ENCODE peak calls at places on chromosomes 3 and 15, in eight cellular contexts. J is fibroblast of pulmonary artery, U is endothelial cell, Y is GM20000, P is Panc1, W is neural crest cell, Q is AG09319, G is HFFc6. N is an unnamed sample.

GRCh38 chr3:119322021-119322522 is 27.9 kb downstream of the ARHGAP31 start:
- DNase-seq in W (no peak), P (no peak), G (peak; percentile 66), Y (no peak), J (peak; percentile 29), Q (no peak), U (no peak), N (no peak)

GRCh38 chr3:1183320-1184048 is 90.7 kb downstream of the CNTN6 start:
- DNase-seq in Q (no peak), U (no peak), G (no peak), Y (no peak), P (no peak), W (no peak), J (peak; percentile 69), N (peak; percentile 73)

GRCh38 chr15:50168778-50169411 is 13.1 kb upstream of the SLC27A2 start:
- DNase-seq in J (no peak), P (no peak), G (no peak), U (no peak), Y (no peak), W (no peak), Q (no peak), N (no peak)

GRCh38 chr15:100026041-100026440 is 292.8 kb upstream of the LYSMD4 start:
- DNase-seq in G (no peak), Q (no peak), P (no peak), U (no peak), J (no peak), Y (no peak), W (no peak), N (no peak)

GRCh38 chr3:120071259-120071658 is 23.0 kb downstream of the GSK3B start:
- DNase-seq in W (no peak), Y (no peak), U (no peak), Q (no peak), J (no peak), P (no peak), G (no peak), N (no peak)

GRCh38 chr15:36887214-36888017 is 212.9 kb downstream of the MEIS2 start:
- DNase-seq in J (peak; percentile 57), P (no peak), W (peak; percentile 59), Y (no peak), Q (no peak), G (no peak), U (no peak), N (no peak)

GRCh38 chr3:126117786-126118185 is 33.9 kb upstream of the SLC41A3 start:
- DNase-seq in G (no peak), J (no peak), U (no peak), Q (no peak), P (no peak), Y (no peak), W (no peak), N (no peak)

GRCh38 chr3:189282751-189283150 is 111.0 kb downstream of the TPRG1 start:
- DNase-seq in J (no peak), Q (no peak), U (no peak), G (no peak), P (no peak), Y (no peak), W (no peak), N (no peak)

GRCh38 chr3:108001457-108001856 is 89.4 kb downstream of the CD47 start:
- DNase-seq in J (no peak), Q (no peak), Y (no peak), G (peak; percentile 9), W (no peak), P (no peak), U (no peak), N (no peak)

GRCh38 chr3:136255672-136256406 is 5.7 kb downstream of the PCCB start:
- DNase-seq in J (no peak), W (no peak), Q (no peak), U (no peak), Y (no peak), G (no peak), P (no peak), N (no peak)

GRCh38 chr15:87118424-87118823 is 1038.8 kb downstream of the AGBL1 start:
- DNase-seq in P (no peak), Y (no peak), G (no peak), U (no peak), J (no peak), Q (no peak), W (no peak), N (no peak)

GRCh38 chr3:116929534-116930222 is 220.1 kb downstream of the TUSC7 start:
- DNase-seq in J (peak; percentile 7), Q (no peak), W (no peak), G (no peak), P (no peak), Y (no peak), U (no peak), N (no peak)

GRCh38 chr3:38325256-38325655 is 21.3 kb upstream of the XYLB start:
- DNase-seq in U (no peak), P (no peak), Y (no peak), J (no peak), Q (no peak), G (no peak), W (no peak), N (no peak)

GRCh38 chr15:52699457-52699856 is 20.3 kb upstream of the ATOSA start:
- DNase-seq in P (no peak), W (no peak), Y (no peak), J (no peak), U (no peak), Q (no peak), G (no peak), N (no peak)

GRCh38 chr3:141680620-141681389 is 57.3 kb upstream of the RNF7 start:
- DNase-seq in U (no peak), Q (no peak), G (peak; percentile 41), W (no peak), Y (no peak), P (no peak), J (peak; percentile 71), N (peak; percentile 49)

GRCh38 chr15:38182900-38183299 is 69.7 kb upstream of the SPRED1 start:
- DNase-seq in J (no peak), P (no peak), Q (no peak), G (no peak), Y (no peak), U (no peak), W (no peak), N (no peak)

GRCh38 chr3:115357456-115357855 is 210.4 kb upstream of the ZBTB20 start:
- DNase-seq in U (no peak), Q (no peak), G (no peak), J (no peak), P (no peak), W (no peak), Y (no peak), N (no peak)

GRCh38 chr3:98564282-98565005 is 29.0 kb downstream of the CPOX start:
- DNase-seq in Q (no peak), W (no peak), Y (no peak), U (no peak), J (no peak), P (no peak), G (no peak), N (no peak)

GRCh38 chr15:47812436-47813109 is 95.3 kb downstream of the SEMA6D start:
- DNase-seq in G (no peak), J (peak; percentile 62), Y (peak; percentile 45), P (peak; percentile 20), U (no peak), W (no peak), Q (no peak), N (peak; percentile 4)

DNA sequence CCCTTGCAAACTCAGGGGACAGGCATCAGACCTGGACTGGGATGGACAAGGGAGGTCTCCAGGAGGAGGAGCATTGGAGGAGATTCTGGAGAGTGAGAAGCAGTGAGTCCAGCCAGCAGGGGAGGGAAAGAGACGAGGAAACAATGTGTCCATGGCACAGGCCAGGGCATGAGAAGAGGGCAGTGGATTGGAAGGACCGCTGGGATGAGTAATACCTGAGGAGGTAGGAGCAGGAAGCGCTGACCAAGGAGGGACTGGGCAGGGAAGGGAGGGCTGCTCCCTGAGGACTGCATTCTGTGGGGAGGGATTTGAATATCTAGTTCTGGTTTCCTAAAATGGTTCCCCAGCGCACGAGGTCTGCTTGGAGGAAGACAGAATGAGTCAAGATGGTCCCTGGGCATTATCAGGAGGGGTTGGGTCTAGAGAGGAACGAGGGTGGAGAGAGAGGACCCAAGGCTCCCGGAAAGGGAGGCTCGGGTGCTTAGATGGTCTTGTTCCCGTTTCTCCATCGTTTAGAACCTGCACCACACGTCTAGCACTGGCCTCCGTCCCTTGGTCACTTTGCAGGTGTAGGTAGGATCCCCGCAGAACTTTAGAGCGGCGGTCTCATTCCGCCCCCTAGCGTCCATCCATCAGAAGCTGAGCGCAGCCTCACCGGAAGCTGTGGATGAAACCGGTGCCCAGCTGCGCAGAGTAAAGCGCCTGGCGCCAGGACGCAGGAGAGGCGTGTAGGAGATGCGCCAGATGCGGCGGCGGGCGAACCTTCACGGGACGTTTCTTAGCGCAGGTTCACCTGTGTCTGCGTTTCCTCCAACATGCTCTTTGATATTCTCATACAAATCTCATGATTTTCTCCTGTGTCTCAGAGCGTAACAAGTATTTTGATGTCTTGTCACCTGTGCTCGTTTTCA is 190.7 kb upstream of the NDN start:
- DNase-seq in U (peak; percentile 70), P (no peak), Y (peak; percentile 17), Q (no peak), W (peak; percentile 60), G (no peak), J (peak; percentile 17), N (no peak)
- TF ChIP-seq CTCF in U (peak; percentile 76), P (peak; percentile 83), Y (no peak), Q (peak; percentile 27), W (peak; percentile 77), G (peak; percentile 64), J (peak; percentile 35), N (peak; percentile 51)

DNA sequence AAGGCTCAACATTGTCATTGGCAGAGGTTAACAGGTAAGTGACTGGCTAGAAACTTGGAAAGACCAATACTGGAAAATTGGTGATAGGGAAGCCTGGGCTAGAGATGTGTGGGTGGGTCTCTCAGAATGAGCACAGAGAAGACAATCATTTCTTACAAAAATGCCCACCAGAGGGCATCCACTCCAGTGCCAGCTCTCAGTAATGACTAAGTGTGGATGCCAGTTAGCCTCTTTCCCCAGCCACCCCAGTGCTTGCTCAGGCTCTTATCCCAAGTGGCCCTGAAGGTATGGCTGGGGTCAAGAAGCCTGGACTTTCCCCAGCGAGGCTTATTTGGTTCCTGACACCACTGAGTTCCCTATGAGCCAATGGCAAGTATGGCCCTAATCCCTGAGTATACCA is 115.9 kb upstream of the ST8SIA2 start:
- DNase-seq in P (no peak), W (no peak), Y (no peak), Q (no peak), J (no peak), G (no peak), U (peak; percentile 28), N (peak; percentile 2)
- TF ChIP-seq CTCF in P (peak; percentile 64), W (peak; percentile 36), Y (no peak), Q (peak; percentile 15), J (no peak), G (peak; percentile 49), U (peak; percentile 52), N (peak; percentile 43)

DNA sequence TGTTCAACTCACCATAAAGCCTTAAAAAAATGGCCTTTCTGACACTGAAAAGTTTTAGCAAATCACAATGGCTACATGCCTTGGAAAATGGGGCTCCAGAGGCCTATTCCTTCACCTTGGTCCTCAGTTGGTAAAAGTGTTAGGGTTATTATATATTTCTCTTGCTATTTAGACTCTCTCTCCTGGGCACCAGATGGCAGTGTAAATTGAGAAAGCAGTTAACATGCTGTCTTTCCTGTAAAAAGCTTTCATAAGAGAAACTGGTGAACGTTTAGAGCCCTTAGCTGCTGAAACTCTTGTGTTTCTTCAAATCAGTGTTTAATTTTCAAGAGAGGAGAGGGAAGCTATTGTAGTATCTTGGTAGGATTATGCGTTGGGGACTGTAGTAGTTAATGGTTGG is 89.9 kb downstream of the LRTM1 start:
- DNase-seq in J (peak; percentile 18), W (no peak), P (no peak), U (no peak), G (peak; percentile 45), Y (no peak), Q (no peak), N (no peak)
- TF ChIP-seq CTCF in J (peak; percentile 20), W (peak; percentile 41), P (peak; percentile 30), U (no peak), G (peak; percentile 65), Y (no peak), Q (peak; percentile 34), N (peak; percentile 46)

GRCh38 chr3:148202386-148202785 is 495.3 kb upstream of the AGTR1 start:
- DNase-seq in G (no peak), Y (no peak), U (no peak), Q (no peak), P (no peak), W (no peak), J (no peak), N (no peak)
- TF ChIP-seq CTCF in G (no peak), Y (no peak), U (no peak), Q (no peak), P (no peak), W (peak; percentile 27), J (no peak), N (no peak)

N was measured in astrocyte of the cerebellum.